ENCODE peak calls at places on chromosomes 12 and 14, in seven cellular contexts. One of them, this sample, is unnamed.

GRCh38 chr12:123449103-123449736 is 8.7 kb upstream of the SNRNP35 start:
- DNase-seq in HepG2: peak
- DNase-seq in PC-9: no peak
- DNase-seq in H1: no peak
- DNase-seq in neuronal stem cell: no peak
- DNase-seq in IMR-90: no peak
- DNase-seq in HCT116: no peak
- DNase-seq in this sample: no peak

GRCh38 chr14:79352026-79352425 is 859.3 kb downstream of the DIO2 start:
- DNase-seq in HepG2: no peak
- DNase-seq in neuronal stem cell: no peak
- DNase-seq in HCT116: no peak
- DNase-seq in IMR-90: peak
- DNase-seq in H1: no peak
- DNase-seq in PC-9: no peak
- DNase-seq in this sample: no peak

GRCh38 chr12:56878010-56878339 is 56.2 kb downstream of the SDR9C7 start:
- DNase-seq in H1: no peak
- DNase-seq in neuronal stem cell: no peak
- DNase-seq in HCT116: no peak
- DNase-seq in HepG2: peak
- DNase-seq in PC-9: no peak
- DNase-seq in IMR-90: no peak
- DNase-seq in this sample: no peak

GRCh38 chr12:15928345-15928744 is 17.2 kb downstream of the DERA start:
- DNase-seq in HepG2: peak
- DNase-seq in IMR-90: peak
- DNase-seq in HCT116: no peak
- DNase-seq in H1: no peak
- DNase-seq in neuronal stem cell: no peak
- DNase-seq in PC-9: no peak
- DNase-seq in this sample: peak

GRCh38 chr12:58925111-58925732 is 4.9 kb upstream of the LRIG3 start:
- DNase-seq in HepG2: no peak
- DNase-seq in PC-9: no peak
- DNase-seq in HCT116: no peak
- DNase-seq in H1: no peak
- DNase-seq in IMR-90: peak
- DNase-seq in neuronal stem cell: no peak
- DNase-seq in this sample: peak

GRCh38 chr12:3958534-3958933 is 85.3 kb upstream of the PARP11 start:
- DNase-seq in HCT116: no peak
- DNase-seq in PC-9: no peak
- DNase-seq in HepG2: no peak
- DNase-seq in IMR-90: no peak
- DNase-seq in neuronal stem cell: no peak
- DNase-seq in H1: no peak
- DNase-seq in this sample: no peak

GRCh38 chr14:52080171-52080800 is 11.4 kb upstream of the NID2 start:
- DNase-seq in HCT116: no peak
- DNase-seq in PC-9: peak
- DNase-seq in IMR-90: peak
- DNase-seq in H1: no peak
- DNase-seq in HepG2: no peak
- DNase-seq in neuronal stem cell: no peak
- DNase-seq in this sample: no peak

GRCh38 chr12:52201520-52201839 is 9.7 kb upstream of the KRT80 start:
- DNase-seq in HepG2: no peak
- DNase-seq in H1: no peak
- DNase-seq in HCT116: no peak
- DNase-seq in IMR-90: no peak
- DNase-seq in PC-9: peak
- DNase-seq in neuronal stem cell: no peak
- DNase-seq in this sample: no peak

GRCh38 chr12:101671839-101672238 is 25.6 kb upstream of the CHPT1 start:
- DNase-seq in PC-9: no peak
- DNase-seq in H1: no peak
- DNase-seq in IMR-90: no peak
- DNase-seq in neuronal stem cell: no peak
- DNase-seq in HCT116: no peak
- DNase-seq in HepG2: no peak
- DNase-seq in this sample: no peak

GRCh38 chr14:31766315-31766892 is 205.2 kb downstream of the NUBPL start:
- DNase-seq in H1: no peak
- DNase-seq in HepG2: peak
- DNase-seq in PC-9: no peak
- DNase-seq in neuronal stem cell: no peak
- DNase-seq in IMR-90: no peak
- DNase-seq in HCT116: no peak
- DNase-seq in this sample: no peak

GRCh38 chr14:101643651-101644050 is 82.4 kb downstream of the DIO3 start:
- DNase-seq in PC-9: no peak
- DNase-seq in HCT116: no peak
- DNase-seq in IMR-90: no peak
- DNase-seq in neuronal stem cell: no peak
- DNase-seq in H1: no peak
- DNase-seq in HepG2: no peak
- DNase-seq in this sample: no peak

GRCh38 chr12:68236421-68237059 is 10.9 kb upstream of the IL26 start:
- DNase-seq in HCT116: no peak
- DNase-seq in H1: no peak
- DNase-seq in neuronal stem cell: no peak
- DNase-seq in IMR-90: no peak
- DNase-seq in HepG2: peak
- DNase-seq in PC-9: no peak
- DNase-seq in this sample: peak

GRCh38 chr12:88932457-88932856 is 352.2 kb upstream of the KITLG start:
- DNase-seq in H1: no peak
- DNase-seq in PC-9: no peak
- DNase-seq in IMR-90: no peak
- DNase-seq in HCT116: no peak
- DNase-seq in neuronal stem cell: no peak
- DNase-seq in HepG2: peak
- DNase-seq in this sample: no peak

GRCh38 chr14:59190372-59190771 is 1.9 kb downstream of the DAAM1 start:
- DNase-seq in neuronal stem cell: peak
- DNase-seq in H1: no peak
- DNase-seq in HepG2: peak
- DNase-seq in IMR-90: no peak
- DNase-seq in PC-9: no peak
- DNase-seq in HCT116: no peak
- DNase-seq in this sample: no peak

GRCh38 chr14:61643546-61643945 is 51.8 kb upstream of the HIF1A start:
- DNase-seq in HCT116: no peak
- DNase-seq in PC-9: no peak
- DNase-seq in IMR-90: peak
- DNase-seq in neuronal stem cell: no peak
- DNase-seq in HepG2: no peak
- DNase-seq in H1: no peak
- DNase-seq in this sample: no peak

GRCh38 chr14:90060965-90061848 is 587 bp upstream of the KCNK13 start:
- DNase-seq in HepG2: no peak
- DNase-seq in neuronal stem cell: no peak
- DNase-seq in H1: peak
- DNase-seq in PC-9: no peak
- DNase-seq in HCT116: no peak
- DNase-seq in IMR-90: no peak
- DNase-seq in this sample: no peak

GRCh38 chr12:102539651-102540553 is 59.5 kb upstream of the IGF1 start:
- DNase-seq in HepG2: peak
- DNase-seq in neuronal stem cell: peak
- DNase-seq in IMR-90: peak
- DNase-seq in HCT116: no peak
- DNase-seq in PC-9: peak
- DNase-seq in H1: no peak
- DNase-seq in this sample: no peak

GRCh38 chr12:49930515-49931288 is 19.8 kb upstream of the AQP2 start:
- DNase-seq in IMR-90: peak
- DNase-seq in PC-9: no peak
- DNase-seq in HCT116: no peak
- DNase-seq in HepG2: no peak
- DNase-seq in H1: no peak
- DNase-seq in neuronal stem cell: no peak
- DNase-seq in this sample: peak

GRCh38 chr12:2689879-2690278 is 104.9 kb upstream of the FKBP4 start:
- DNase-seq in H1: peak
- DNase-seq in IMR-90: no peak
- DNase-seq in HepG2: no peak
- DNase-seq in HCT116: no peak
- DNase-seq in neuronal stem cell: no peak
- DNase-seq in PC-9: no peak
- DNase-seq in this sample: no peak

GRCh38 chr12:2692156-2692555 is 102.6 kb upstream of the FKBP4 start:
- DNase-seq in HCT116: no peak
- DNase-seq in PC-9: no peak
- DNase-seq in neuronal stem cell: no peak
- DNase-seq in H1: no peak
- DNase-seq in IMR-90: no peak
- DNase-seq in HepG2: no peak
- DNase-seq in this sample: no peak

GRCh38 chr12:2691001-2691339 is 103.8 kb upstream of the FKBP4 start:
- DNase-seq in HepG2: no peak
- DNase-seq in HCT116: no peak
- DNase-seq in PC-9: no peak
- DNase-seq in neuronal stem cell: peak
- DNase-seq in H1: no peak
- DNase-seq in IMR-90: peak
- DNase-seq in this sample: no peak

GRCh38 chr12:2690348-2691000 is 104.3 kb upstream of the FKBP4 start:
- DNase-seq in IMR-90: no peak
- DNase-seq in HCT116: no peak
- DNase-seq in neuronal stem cell: no peak
- DNase-seq in PC-9: no peak
- DNase-seq in H1: no peak
- DNase-seq in HepG2: no peak
- DNase-seq in this sample: no peak

DNA sequence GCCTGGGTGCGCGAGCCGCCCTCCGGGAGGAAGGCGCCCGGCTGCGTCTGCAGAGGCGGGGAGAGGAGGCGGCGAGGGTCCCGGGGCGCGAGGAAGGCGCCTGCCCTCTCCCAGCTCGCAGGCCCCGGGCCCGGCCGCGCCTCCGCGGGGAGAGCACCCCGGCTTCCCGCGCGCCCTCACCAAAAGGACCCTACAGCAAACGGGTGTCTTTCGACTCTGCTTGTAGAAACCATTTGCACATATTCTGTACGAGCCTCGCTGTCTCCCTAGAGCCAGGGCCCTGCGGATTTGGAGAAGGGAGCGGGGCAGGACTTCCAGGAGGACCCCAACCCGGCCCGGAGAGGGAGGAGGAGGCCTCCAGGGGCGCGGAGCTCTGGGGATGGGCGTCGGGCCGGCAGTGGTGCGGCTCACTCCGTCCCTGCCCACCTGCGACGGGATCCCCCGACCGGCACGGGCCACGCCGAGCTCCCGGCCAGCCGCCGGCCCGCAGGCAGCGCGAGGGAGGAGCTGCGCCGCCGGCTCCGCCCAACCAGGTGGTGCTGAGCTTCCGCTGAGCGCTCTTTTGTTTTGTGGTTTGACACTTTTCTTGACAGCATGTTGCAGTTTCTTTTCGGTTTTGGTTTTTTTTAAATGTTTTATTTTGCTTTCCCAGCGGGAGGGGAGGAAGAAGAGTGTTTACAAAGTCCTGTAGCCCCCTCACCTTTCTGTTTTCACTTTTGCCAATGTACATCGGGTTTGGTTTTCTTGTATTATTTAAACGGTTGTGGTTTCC is 103.2 kb upstream of the FKBP4 start:
- DNase-seq in neuronal stem cell: peak
- DNase-seq in PC-9: no peak
- DNase-seq in H1: peak
- DNase-seq in HepG2: no peak
- DNase-seq in HCT116: peak
- DNase-seq in IMR-90: no peak
- DNase-seq in this sample: no peak
- H3K4me2 ChIP-seq in neuronal stem cell: peak
- H3K4me2 ChIP-seq in PC-9: no peak
- H3K4me2 ChIP-seq in H1: peak
- H3K4me2 ChIP-seq in HepG2: no peak
- H3K4me2 ChIP-seq in HCT116: peak
- H3K4me2 ChIP-seq in IMR-90: no peak
- H3K4me2 ChIP-seq in this sample: peak

DNA sequence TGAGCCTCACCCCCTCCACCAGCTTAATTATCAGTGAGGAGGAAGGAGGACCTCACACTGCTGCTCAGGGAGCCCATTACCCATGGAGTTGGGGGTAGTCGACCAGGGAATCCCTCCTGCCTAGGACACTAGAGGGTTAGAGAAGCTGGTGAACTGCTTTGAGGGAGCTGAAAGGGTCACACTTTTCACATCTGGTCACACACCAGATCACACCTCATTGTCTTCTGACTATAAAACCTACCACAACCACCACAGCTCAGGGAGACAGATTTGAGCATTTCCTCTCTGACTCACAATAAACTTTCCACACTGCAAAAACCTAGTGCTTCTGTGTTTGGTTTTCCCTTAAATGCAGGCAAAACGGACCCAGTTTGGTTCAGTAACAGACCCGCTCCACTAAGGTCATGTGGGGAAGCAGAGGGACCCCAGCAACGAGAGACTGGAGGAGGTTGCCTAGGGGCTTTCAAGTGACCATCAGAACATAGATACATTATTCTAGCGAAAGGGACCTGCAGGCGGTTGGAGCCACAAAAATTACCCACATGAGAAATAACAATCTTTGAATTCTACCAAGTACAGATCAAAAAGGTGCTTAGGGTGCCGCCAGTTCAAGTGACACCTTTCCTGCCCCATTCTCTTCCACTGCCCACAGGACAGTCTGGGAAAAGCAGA is 151.4 kb upstream of the AVPR1A start:
- DNase-seq in HCT116: no peak
- DNase-seq in PC-9: no peak
- DNase-seq in H1: no peak
- DNase-seq in HepG2: no peak
- DNase-seq in IMR-90: no peak
- DNase-seq in neuronal stem cell: no peak
- DNase-seq in this sample: peak
- H3K4me2 ChIP-seq in HCT116: no peak
- H3K4me2 ChIP-seq in PC-9: no peak
- H3K4me2 ChIP-seq in H1: no peak
- H3K4me2 ChIP-seq in HepG2: no peak
- H3K4me2 ChIP-seq in IMR-90: no peak
- H3K4me2 ChIP-seq in neuronal stem cell: no peak
- H3K4me2 ChIP-seq in this sample: no peak

GRCh38 chr12:32559434-32559833 is 119.7 kb upstream of the DNM1L start:
- DNase-seq in neuronal stem cell: no peak
- DNase-seq in HCT116: no peak
- DNase-seq in PC-9: no peak
- DNase-seq in H1: no peak
- DNase-seq in IMR-90: peak
- DNase-seq in HepG2: no peak
- DNase-seq in this sample: no peak
- H3K4me2 ChIP-seq in neuronal stem cell: no peak
- H3K4me2 ChIP-seq in HCT116: no peak
- H3K4me2 ChIP-seq in PC-9: no peak
- H3K4me2 ChIP-seq in H1: no peak
- H3K4me2 ChIP-seq in IMR-90: peak
- H3K4me2 ChIP-seq in HepG2: no peak
- H3K4me2 ChIP-seq in this sample: no peak

DNA sequence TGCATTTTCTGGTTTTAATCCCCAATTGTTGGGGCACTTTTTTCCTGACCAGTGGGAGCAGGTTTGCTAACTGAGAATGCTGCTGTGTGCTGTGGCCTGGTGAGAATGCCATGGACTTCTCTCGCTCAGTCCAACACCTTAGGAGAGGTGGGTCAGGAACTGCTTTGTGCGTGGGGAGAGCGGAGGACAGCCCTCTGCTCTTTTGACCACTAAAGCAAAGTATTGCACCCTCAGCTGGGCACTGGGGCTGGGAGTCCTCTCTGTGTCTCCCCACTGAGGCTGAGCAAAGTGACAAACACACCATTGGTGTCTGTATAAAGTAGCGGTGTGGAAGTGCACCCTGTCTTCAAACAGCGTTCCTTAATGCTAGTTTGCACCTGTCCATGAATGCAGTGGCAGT is 136.2 kb downstream of the SAMD4A start:
- DNase-seq in H1: no peak
- DNase-seq in HCT116: no peak
- DNase-seq in PC-9: no peak
- DNase-seq in IMR-90: no peak
- DNase-seq in HepG2: no peak
- DNase-seq in neuronal stem cell: no peak
- DNase-seq in this sample: no peak
- H3K4me2 ChIP-seq in H1: no peak
- H3K4me2 ChIP-seq in HCT116: no peak
- H3K4me2 ChIP-seq in PC-9: no peak
- H3K4me2 ChIP-seq in IMR-90: no peak
- H3K4me2 ChIP-seq in HepG2: no peak
- H3K4me2 ChIP-seq in neuronal stem cell: no peak
- H3K4me2 ChIP-seq in this sample: no peak

This sample was measured in endothelial cell of umbilical vein.